ENCODE peak calls at places on chromosomes 2 and 18, in seven cellular contexts. I is occipital lobe; C is activated CD8-positive, alpha-beta memory T cell treated with anti-CD3 and anti-CD28 coated beads, Interleukin-2, amount 10 ng/mL, durations not matched to agents 7 days and 5 days; F is HTR-8/SVneo; X is HS-5; H is T-helper 2 cell; Z is cardiac fibroblast. O is an unnamed sample.

GRCh38 chr2:64227603-64228125 is 83.4 kb upstream of the PELI1 start:
- DNase-seq in I (no peak), C (no peak), F (no peak), X (no peak), H (no peak), Z (no peak), O (no peak)

GRCh38 chr2:240629968-240630770 is 4.9 kb downstream of the GPR35 start:
- DNase-seq in I (no peak), C (no peak), F (no peak), X (no peak), H (no peak), Z (no peak), O (no peak)

GRCh38 chr2:126913881-126914495 is 15.3 kb downstream of the TEX51 start:
- DNase-seq in I (no peak), C (no peak), F (no peak), X (no peak), H (no peak), Z (no peak), O (no peak)

GRCh38 chr2:230925879-230926765 is 1.1 kb upstream of the GPR55 start:
- DNase-seq in I (no peak), C (peak), F (no peak), X (no peak), H (no peak), Z (no peak), O (no peak)

GRCh38 chr2:156339110-156339847 is 6.8 kb upstream of the NR4A2 start:
- DNase-seq in I (no peak), C (no peak), F (no peak), X (no peak), H (no peak), Z (no peak), O (no peak)

GRCh38 chr2:17626986-17627385 is 86.5 kb downstream of the VSNL1 start:
- DNase-seq in I (no peak), C (no peak), F (no peak), X (no peak), H (no peak), Z (no peak), O (no peak)

GRCh38 chr18:79791141-79791972 is 6.4 kb upstream of the KCNG2 start:
- DNase-seq in I (no peak), C (no peak), F (peak), X (peak), H (no peak), Z (peak), O (peak)

GRCh38 chr2:8488001-8488738 is 193.7 kb upstream of the ID2 start:
- DNase-seq in I (no peak), C (peak), F (no peak), X (no peak), H (peak), Z (no peak), O (no peak)

GRCh38 chr2:134122610-134123009 is 131.3 kb upstream of the MGAT5 start:
- DNase-seq in I (no peak), C (no peak), F (no peak), X (no peak), H (no peak), Z (no peak), O (no peak)

GRCh38 chr18:227374-227773 is 40.5 kb downstream of the THOC1 start:
- DNase-seq in I (no peak), C (no peak), F (no peak), X (no peak), H (no peak), Z (no peak), O (no peak)

GRCh38 chr18:58024139-58024538 is 19.9 kb upstream of the NEDD4L start:
- DNase-seq in I (no peak), C (no peak), F (no peak), X (no peak), H (no peak), Z (no peak), O (peak)

GRCh38 chr2:44805391-44805790 is 136.1 kb upstream of the SIX3 start:
- DNase-seq in I (no peak), C (peak), F (no peak), X (no peak), H (no peak), Z (no peak), O (no peak)